ENCODE peak calls at places on chromosomes 5 and 9, in ten cellular contexts. U is mammary epithelial cell, E is GM23248, V is astrocyte, B is lower lobe of right lung, I is cardiac muscle cell, M is mucosa of descending colon, L is IMR-90, N is right atrium auricular region, G is MM.1S. A is an unnamed sample.

GRCh38 chr5:117143381-117143780 is 568.8 kb upstream of the SEMA6A start:
- DNase-seq in U (no peak), E (no peak), V (no peak), B (no peak), I (no peak), M (no peak), L (no peak), N (no peak), G (no peak), A (no peak)

GRCh38 chr5:181223729-181224389 is 778 bp downstream of the TRIM41 start:
- DNase-seq in U (no peak), E (peak; percentile 64), V (peak; percentile 32), B (peak; percentile 83), I (peak; percentile 85), M (no peak), L (peak; percentile 40), N (no peak), G (no peak), A (no peak)

GRCh38 chr5:5363045-5363444 is 59.4 kb upstream of the ICE1 start:
- DNase-seq in U (no peak), E (no peak), V (no peak), B (no peak), I (no peak), M (no peak), L (no peak), N (no peak), G (no peak), A (no peak)

GRCh38 chr5:105943119-105943518 is 1727.6 kb downstream of the EFNA5 start:
- DNase-seq in U (no peak), E (no peak), V (no peak), B (no peak), I (no peak), M (no peak), L (no peak), N (no peak), G (no peak), A (no peak)

GRCh38 chr9:122001491-122002201 is 91.5 kb downstream of the TTLL11 start:
- DNase-seq in U (no peak), E (peak; percentile 31), V (no peak), B (no peak), I (peak; percentile 80), M (no peak), L (peak; percentile 24), N (peak; percentile 56), G (no peak), A (no peak)

GRCh38 chr5:40716000-40716399 is 36.3 kb downstream of the PTGER4 start:
- DNase-seq in U (no peak), E (peak; percentile 16), V (no peak), B (no peak), I (no peak), M (no peak), L (no peak), N (no peak), G (no peak), A (no peak)

GRCh38 chr5:159601216-159601615 is 270.9 kb upstream of the IL12B start:
- DNase-seq in U (no peak), E (no peak), V (no peak), B (no peak), I (no peak), M (no peak), L (no peak), N (no peak), G (no peak), A (no peak)

GRCh38 chr5:45274241-45274640 is 421.9 kb downstream of the HCN1 start:
- DNase-seq in U (no peak), E (no peak), V (no peak), B (no peak), I (no peak), M (no peak), L (no peak), N (no peak), G (no peak), A (no peak)

GRCh38 chr5:125011982-125012381 is 265.5 kb upstream of the ZNF608 start:
- DNase-seq in U (no peak), E (no peak), V (no peak), B (no peak), I (peak; percentile 12), M (no peak), L (no peak), N (no peak), G (no peak), A (no peak)

GRCh38 chr5:133916914-133917313 is 51.5 kb downstream of the C5orf15 start:
- DNase-seq in U (no peak), E (no peak), V (no peak), B (no peak), I (no peak), M (no peak), L (no peak), N (no peak), G (no peak), A (no peak)

GRCh38 chr5:16178745-16179372 is 732 bp downstream of the MARCHF11 start:
- DNase-seq in U (peak; percentile 45), E (peak; percentile 73), V (peak; percentile 54), B (peak; percentile 63), I (peak; percentile 96), M (peak; percentile 52), L (peak; percentile 43), N (no peak), G (peak; percentile 10), A (no peak)

GRCh38 chr9:80649001-80649420 is 1040.3 kb downstream of the TLE1 start:
- DNase-seq in U (peak; percentile 35), E (peak; percentile 24), V (peak; percentile 96), B (no peak), I (no peak), M (no peak), L (peak; percentile 91), N (peak; percentile 68), G (no peak), A (no peak)

GRCh38 chr5:150113047-150113744 is 26.8 kb upstream of the CSF1R start:
- DNase-seq in U (peak; percentile 76), E (peak; percentile 57), V (peak; percentile 18), B (peak; percentile 51), I (no peak), M (no peak), L (no peak), N (peak; percentile 63), G (no peak), A (no peak)

GRCh38 chr5:33530183-33530962 is 89.6 kb downstream of the TARS1 start:
- DNase-seq in U (no peak), E (no peak), V (no peak), B (no peak), I (no peak), M (no peak), L (no peak), N (no peak), G (no peak), A (no peak)

GRCh38 chr9:130095872-130096271 is 42.2 kb downstream of the GPR107 start:
- DNase-seq in U (no peak), E (no peak), V (no peak), B (no peak), I (no peak), M (no peak), L (no peak), N (no peak), G (no peak), A (no peak)

GRCh38 chr9:135500525-135501260 is at the start of gene MRPS2:
- DNase-seq in U (peak; percentile 81), E (peak; percentile 94), V (peak; percentile 73), B (peak; percentile 92), I (peak; percentile 96), M (peak; percentile 91), L (peak; percentile 81), N (peak; percentile 74), G (peak; percentile 90), A (peak; percentile 63)

GRCh38 chr5:119212026-119212425 is 141.1 kb downstream of the DMXL1 start:
- DNase-seq in U (no peak), E (no peak), V (no peak), B (no peak), I (no peak), M (no peak), L (no peak), N (no peak), G (no peak), A (no peak)

GRCh38 chr5:119212666-119213065 is 141.8 kb downstream of the DMXL1 start:
- DNase-seq in U (no peak), E (no peak), V (no peak), B (no peak), I (no peak), M (no peak), L (no peak), N (no peak), G (no peak), A (no peak)

DNA sequence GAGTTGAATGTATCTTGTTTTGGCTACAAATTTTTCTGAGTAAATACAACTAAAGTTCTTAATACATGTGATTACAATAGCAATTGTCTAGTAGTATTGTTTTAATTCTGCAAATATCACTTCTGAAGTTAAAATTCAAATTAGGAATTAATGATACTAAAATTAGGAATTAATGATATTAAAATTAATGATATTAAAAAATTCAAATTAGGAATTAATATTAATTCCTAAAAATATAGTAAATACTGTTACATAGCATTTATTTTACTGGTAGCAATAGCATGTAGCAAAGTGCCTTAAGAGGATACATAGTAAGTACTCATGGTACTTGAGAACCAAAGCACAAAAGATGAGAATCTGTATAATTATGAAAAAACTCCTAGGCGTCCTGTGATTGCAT is 136.2 kb downstream of the DMXL1 start:
- DNase-seq in U (no peak), E (no peak), V (no peak), B (no peak), I (no peak), M (no peak), L (no peak), N (no peak), G (no peak), A (no peak)
- H3K9me3 ChIP-seq in U (no peaks in the 10 kb centered on the region), E (no peaks in the 10 kb centered on the region), V (no peaks in the 10 kb centered on the region), B (no peaks in the 10 kb centered on the region), I (no peaks in the 10 kb centered on the region), M (no peaks in the 10 kb centered on the region), L (no peaks in the 10 kb centered on the region), N (no peaks in the 10 kb centered on the region), G (no peaks in the 10 kb centered on the region), A (no peaks in the 10 kb centered on the region)

DNA sequence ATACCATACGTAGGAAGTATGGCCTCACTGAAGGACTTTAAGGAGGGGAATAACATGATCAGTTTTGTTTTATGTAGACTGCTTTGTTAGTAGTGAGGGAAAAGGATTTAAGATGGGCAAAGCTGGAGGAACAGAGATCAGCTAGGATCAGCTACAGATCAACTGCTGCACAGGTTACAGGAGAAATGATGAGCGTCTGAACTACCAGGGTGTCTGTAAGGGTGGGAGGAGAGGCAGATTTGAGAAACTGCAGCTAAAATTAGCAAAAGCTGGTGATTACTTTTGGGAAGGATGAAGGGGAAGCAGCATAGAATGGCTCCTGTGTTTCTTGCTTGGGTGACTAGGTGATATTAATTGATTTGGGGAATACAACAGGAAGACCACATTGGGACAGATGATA is 39.3 kb downstream of the VCP start:
- DNase-seq in U (no peak), E (no peak), V (no peak), B (no peak), I (no peak), M (no peak), L (no peak), N (no peak), G (no peak), A (no peak)
- H3K9me3 ChIP-seq in U (peaks cover 6% of the 10 kb centered on the region), E (no peaks in the 10 kb centered on the region), V (no peaks in the 10 kb centered on the region), B (no peaks in the 10 kb centered on the region), I (no peaks in the 10 kb centered on the region), M (no peaks in the 10 kb centered on the region), L (no peaks in the 10 kb centered on the region), N (no peaks in the 10 kb centered on the region), G (no peaks in the 10 kb centered on the region), A (no peaks in the 10 kb centered on the region)

GRCh38 chr5:1881731-1882336 is 891 bp downstream of the IRX4 start:
- DNase-seq in U (peak; percentile 53), E (no peak), V (no peak), B (peak; percentile 36), I (peak; percentile 40), M (peak; percentile 28), L (no peak), N (no peak), G (no peak), A (no peak)
- H3K9me3 ChIP-seq in U (no peaks in the 10 kb centered on the region), E (no peaks in the 10 kb centered on the region), V (no peaks in the 10 kb centered on the region), B (no peaks in the 10 kb centered on the region), I (no peaks in the 10 kb centered on the region), M (no peaks in the 10 kb centered on the region), L (peaks cover 8% of the 10 kb centered on the region), N (no peaks in the 10 kb centered on the region), G (no peaks in the 10 kb centered on the region), A (no peaks in the 10 kb centered on the region)

GRCh38 chr5:140801494-140801841 is 611 bp downstream of the PCDHA3 start:
- DNase-seq in U (no peak), E (peak; percentile 1), V (no peak), B (no peak), I (no peak), M (no peak), L (no peak), N (no peak), G (no peak), A (no peak)
- H3K9me3 ChIP-seq in U (peaks cover 27% of the 10 kb centered on the region), E (no peaks in the 10 kb centered on the region), V (peaks cover 15% of the 10 kb centered on the region), B (peaks cover 31% of the 10 kb centered on the region), I (peaks cover 3% of the 10 kb centered on the region), M (peaks cover 56% of the 10 kb centered on the region), L (peaks cover 22% of the 10 kb centered on the region), N (peaks cover 5% of the 10 kb centered on the region), G (no peaks in the 10 kb centered on the region), A (peaks cover 6% of the 10 kb centered on the region)